ENCODE peak calls at places on chromosomes 13 and 19, in five cellular contexts. K is uterus, M is transverse colon, Q is esophagus squamous epithelium, N is breast epithelium. F is an unnamed sample.

GRCh38 chr13:23790591-23791170 is 98.5 kb downstream of the MIPEP start:
- DNase-seq in K (no peak), M (no peak), Q (no peak), N (no peak), F (no peak)

GRCh38 chr19:3760871-3761361 is 576 bp downstream of the APBA3 start:
- DNase-seq in K (no peak), M (no peak), Q (no peak), N (no peak), F (no peak)

GRCh38 chr19:47200530-47200929 is 30.5 kb downstream of the BBC3 start:
- DNase-seq in K (no peak), M (no peak), Q (no peak), N (no peak), F (no peak)

GRCh38 chr19:7738023-7738422 is 6.1 kb upstream of the CLEC4G start:
- DNase-seq in K (no peak), M (no peak), Q (no peak), N (no peak), F (no peak)

GRCh38 chr13:113637262-113638160 is 20.5 kb downstream of the ATP4B start:
- DNase-seq in K (no peak), M (peak), Q (no peak), N (peak), F (no peak)

GRCh38 chr13:102484329-102484728 is 82.5 kb upstream of the FGF14 start:
- DNase-seq in K (no peak), M (no peak), Q (no peak), N (no peak), F (no peak)

GRCh38 chr13:35489050-35489449 is 12.6 kb upstream of the MAB21L1 start:
- DNase-seq in K (no peak), M (no peak), Q (no peak), N (no peak), F (no peak)

GRCh38 chr13:53250272-53250875 is 221.8 kb downstream of the OLFM4 start:
- DNase-seq in K (no peak), M (no peak), Q (no peak), N (no peak), F (peak)

GRCh38 chr13:97275265-97275664 is 53.1 kb downstream of the MBNL2 start:
- DNase-seq in K (no peak), M (no peak), Q (no peak), N (no peak), F (peak)

GRCh38 chr19:42122691-42123607 is 9.3 kb downstream of the POU2F2 start:
- DNase-seq in K (no peak), M (no peak), Q (no peak), N (no peak), F (no peak)

GRCh38 chr13:49533586-49534269 is 38.0 kb downstream of the PHF11 start:
- DNase-seq in K (no peak), M (no peak), Q (no peak), N (no peak), F (no peak)

GRCh38 chr19:36114763-36115452 is at the start of gene POLR2I:
- DNase-seq in K (peak), M (peak), Q (peak), N (peak), F (peak)
- TF ChIP-seq POLR2A in K (no peak), M (peak), Q (peak), N (peak), F (peak)

GRCh38 chr19:1906985-1907562 is 1.9 kb downstream of the ADAT3 start:
- DNase-seq in K (no peak), M (no peak), Q (no peak), N (no peak), F (no peak)

GRCh38 chr19:1901940-1902404 is 3.2 kb upstream of the ADAT3 start:
- DNase-seq in K (no peak), M (peak), Q (no peak), N (no peak), F (no peak)

GRCh38 chr19:1905071-1905862 is at the start of the genes ADAT3 and SCAMP4:
- DNase-seq in K (peak), M (peak), Q (peak), N (peak), F (peak)

GRCh38 chr19:1905863-1906375 is 720 bp downstream of the ADAT3 start:
- DNase-seq in K (no peak), M (no peak), Q (no peak), N (no peak), F (no peak)

DNA sequence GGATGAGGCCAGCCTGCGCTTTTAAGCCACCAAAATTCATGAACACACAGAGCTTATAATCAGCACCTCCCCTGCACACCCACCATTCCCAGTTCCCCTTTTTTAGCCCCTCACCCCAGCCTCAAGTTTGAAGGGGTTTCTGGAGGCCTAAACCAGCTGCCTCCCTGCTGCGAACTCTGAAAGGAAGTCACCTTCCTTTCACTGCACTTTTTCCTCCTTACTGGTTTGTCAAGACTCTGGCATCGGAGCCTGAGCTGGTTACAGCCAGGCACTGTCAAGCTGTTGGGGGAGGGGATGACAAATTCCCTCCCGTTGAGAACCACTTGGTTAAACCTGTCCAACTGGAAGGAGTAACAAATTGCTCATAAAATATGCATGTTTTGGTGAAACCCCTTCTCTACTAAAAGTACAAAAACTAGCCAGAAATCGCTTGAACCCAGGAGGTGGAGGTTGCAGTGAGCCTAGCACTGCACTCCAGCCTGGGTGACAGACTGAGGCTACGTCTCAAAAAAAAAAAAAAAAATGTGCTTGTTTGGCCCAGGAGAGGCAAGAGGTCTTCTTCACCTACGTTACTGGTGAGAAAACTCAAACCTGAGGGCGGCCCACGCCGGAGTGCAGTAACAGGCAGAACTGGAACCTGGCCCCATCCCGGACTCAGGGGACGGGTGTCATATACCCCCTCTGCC is 671 bp upstream of the ADAT3 start:
- DNase-seq in K (peak), M (peak), Q (no peak), N (peak), F (peak)
- TF ChIP-seq POLR2A in K (no peak), M (no peak), Q (no peak), N (no peak), F (no peak)

GRCh38 chr19:40410030-40410389 is 3.2 kb downstream of the PRX start:
- DNase-seq in K (no peak), M (no peak), Q (no peak), N (no peak), F (no peak)

GRCh38 chr19:40411125-40411842 is 1.9 kb downstream of the PRX start:
- DNase-seq in K (no peak), M (peak), Q (no peak), N (no peak), F (no peak)

GRCh38 chr19:40412866-40413265 is 312 bp downstream of the PRX start:
- DNase-seq in K (no peak), M (no peak), Q (no peak), N (no peak), F (no peak)

GRCh38 chr19:40413291-40413994 is at the start of gene PRX:
- DNase-seq in K (no peak), M (no peak), Q (no peak), N (no peak), F (no peak)

DNA sequence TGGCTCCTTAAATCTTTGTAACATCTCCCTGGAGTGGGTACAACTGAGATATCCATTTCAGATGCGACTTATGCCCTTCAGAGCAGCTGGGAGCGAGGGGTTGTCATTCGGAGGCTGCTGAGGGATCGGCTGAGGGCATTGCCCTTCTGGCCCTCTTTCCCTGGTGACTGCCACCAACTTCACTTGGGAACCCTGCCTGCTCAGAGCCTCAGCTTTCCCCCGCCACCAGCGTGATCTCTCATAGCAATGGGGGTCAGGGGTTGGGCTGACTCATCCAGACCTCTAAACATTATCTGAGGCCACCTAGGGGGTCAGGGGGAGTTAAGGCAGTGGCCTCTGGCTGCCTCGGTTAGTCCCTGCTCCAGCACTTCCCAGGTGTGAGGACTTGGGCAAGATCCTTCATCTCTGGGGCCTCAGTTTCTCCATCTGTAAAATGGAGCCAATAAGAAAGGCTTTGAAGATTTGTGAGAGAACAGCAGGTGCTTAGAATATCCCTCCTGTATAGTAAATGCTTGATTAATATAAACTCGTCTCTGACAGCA is 1.1 kb downstream of the PRX start:
- DNase-seq in K (no peak), M (no peak), Q (no peak), N (no peak), F (no peak)
- TF ChIP-seq POLR2A in K (no peak), M (no peak), Q (no peak), N (no peak), F (no peak)

DNA sequence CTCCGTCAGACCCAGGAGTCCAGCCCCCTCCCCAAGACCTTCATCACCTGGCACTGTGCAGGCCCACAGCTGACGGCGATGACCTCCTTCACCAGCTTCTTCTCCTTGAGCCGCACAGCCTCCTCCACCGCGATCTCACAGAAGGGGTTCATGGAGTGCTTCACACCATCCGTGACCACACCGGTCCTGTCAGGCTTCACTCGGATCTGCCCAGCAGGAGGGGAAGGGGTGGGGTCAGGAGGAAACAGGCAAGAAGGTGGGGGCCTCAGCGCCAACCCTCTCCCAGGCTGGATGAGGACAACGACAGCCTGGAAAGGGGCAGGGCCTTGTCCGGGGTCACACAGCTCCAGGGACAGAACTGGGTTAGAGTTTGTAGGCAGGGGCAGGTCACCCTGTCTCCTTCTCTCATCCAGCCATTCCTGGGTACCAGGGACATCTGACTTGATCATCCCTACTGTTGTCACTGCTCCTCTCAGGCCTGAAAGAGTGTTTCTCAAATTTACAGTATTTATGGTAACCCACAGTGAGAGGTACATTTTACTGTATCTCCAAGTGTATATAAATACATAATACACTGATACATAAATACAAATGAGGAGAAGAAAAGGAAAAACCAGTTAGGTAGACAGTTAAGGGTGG is 12.0 kb downstream of the ETFB start:
- DNase-seq in K (no peak), M (no peak), Q (no peak), N (no peak), F (no peak)
- TF ChIP-seq POLR2A in K (no peak), M (no peak), Q (no peak), N (no peak), F (no peak)

GRCh38 chr19:30861896-30862295 is 487.3 kb downstream of the TSHZ3 start:
- DNase-seq in K (no peak), M (no peak), Q (no peak), N (no peak), F (no peak)

GRCh38 chr19:30865481-30865880 is 483.8 kb downstream of the TSHZ3 start:
- DNase-seq in K (no peak), M (no peak), Q (no peak), N (no peak), F (no peak)

GRCh38 chr19:30862876-30863275 is 486.4 kb downstream of the TSHZ3 start:
- DNase-seq in K (no peak), M (no peak), Q (no peak), N (no peak), F (no peak)

GRCh38 chr19:30864460-30865215 is 484.6 kb downstream of the TSHZ3 start:
- DNase-seq in K (no peak), M (no peak), Q (no peak), N (no peak), F (no peak)
- TF ChIP-seq POLR2A in K (no peak), M (no peak), Q (no peak), N (no peak), F (no peak)

F was measured in erythroblast.